ENCODE peak calls at places on chromosomes 5 and 9, in four cellular contexts. One of them, this sample, is unnamed.

GRCh38 chr5:34820593-34820992 is 18.4 kb upstream of the TTC23L start:
- DNase-seq in adipocyte: no peak
- DNase-seq in transverse colon: no peak
- DNase-seq in brain microvascular endothelial cell: no peak
- DNase-seq in this sample: no peak

GRCh38 chr5:122907238-122907637 is 61.8 kb downstream of the SNX24 start:
- DNase-seq in adipocyte: peak; percentile 65
- DNase-seq in transverse colon: no peak
- DNase-seq in brain microvascular endothelial cell: peak; percentile 24
- DNase-seq in this sample: no peak

GRCh38 chr5:127313847-127314473 is 23.4 kb downstream of the MEGF10 start:
- DNase-seq in adipocyte: no peak
- DNase-seq in transverse colon: peak; percentile 72
- DNase-seq in brain microvascular endothelial cell: peak; percentile 62
- DNase-seq in this sample: peak; percentile 21

GRCh38 chr5:136724161-136724560 is 358.8 kb upstream of the TRPC7 start:
- DNase-seq in adipocyte: no peak
- DNase-seq in transverse colon: no peak
- DNase-seq in brain microvascular endothelial cell: no peak
- DNase-seq in this sample: no peak

GRCh38 chr5:115377468-115378217 is 81.2 kb upstream of the CCDC112 start:
- DNase-seq in adipocyte: peak; percentile 89
- DNase-seq in transverse colon: no peak
- DNase-seq in brain microvascular endothelial cell: peak; percentile 69
- DNase-seq in this sample: no peak

GRCh38 chr9:69546265-69546664 is 125.9 kb downstream of the APBA1 start:
- DNase-seq in adipocyte: no peak
- DNase-seq in transverse colon: peak; percentile 22
- DNase-seq in brain microvascular endothelial cell: no peak
- DNase-seq in this sample: peak; percentile 41

GRCh38 chr5:55533806-55534435 is 843 bp downstream of the PLPP1 start:
- DNase-seq in adipocyte: peak; percentile 40
- DNase-seq in transverse colon: peak; percentile 53
- DNase-seq in brain microvascular endothelial cell: peak; percentile 44
- DNase-seq in this sample: no peak

GRCh38 chr9:33025572-33026347 is 687 bp downstream of the DNAJA1 start:
- DNase-seq in adipocyte: peak; percentile 79
- DNase-seq in transverse colon: peak; percentile 73
- DNase-seq in brain microvascular endothelial cell: peak; percentile 24
- DNase-seq in this sample: peak; percentile 96

GRCh38 chr9:2132484-2133082 is 117.4 kb downstream of the SMARCA2 start:
- DNase-seq in adipocyte: peak; percentile 71
- DNase-seq in transverse colon: no peak
- DNase-seq in brain microvascular endothelial cell: no peak
- DNase-seq in this sample: peak; percentile 12

GRCh38 chr5:124920909-124921666 is 174.6 kb upstream of the ZNF608 start:
- DNase-seq in adipocyte: no peak
- DNase-seq in transverse colon: no peak
- DNase-seq in brain microvascular endothelial cell: no peak
- DNase-seq in this sample: no peak

GRCh38 chr5:17185776-17186175 is 31.7 kb upstream of the BASP1 start:
- DNase-seq in adipocyte: peak; percentile 96
- DNase-seq in transverse colon: peak; percentile 27
- DNase-seq in brain microvascular endothelial cell: peak; percentile 79
- DNase-seq in this sample: no peak

GRCh38 chr9:112747094-112747493 is 3.5 kb upstream of the SNX30 start:
- DNase-seq in adipocyte: no peak
- DNase-seq in transverse colon: no peak
- DNase-seq in brain microvascular endothelial cell: no peak
- DNase-seq in this sample: no peak

GRCh38 chr5:69007726-69008368 is 86.0 kb upstream of the SLC30A5 start:
- DNase-seq in adipocyte: peak; percentile 72
- DNase-seq in transverse colon: peak; percentile 72
- DNase-seq in brain microvascular endothelial cell: peak; percentile 56
- DNase-seq in this sample: peak; percentile 66

GRCh38 chr5:177607452-177608192 is 7.7 kb downstream of the B4GALT7 start:
- DNase-seq in adipocyte: peak; percentile 85
- DNase-seq in transverse colon: peak; percentile 83
- DNase-seq in brain microvascular endothelial cell: peak; percentile 84
- DNase-seq in this sample: peak; percentile 94

GRCh38 chr9:72046593-72047456 is 13.6 kb downstream of the C9orf57 start:
- DNase-seq in adipocyte: no peak
- DNase-seq in transverse colon: no peak
- DNase-seq in brain microvascular endothelial cell: no peak
- DNase-seq in this sample: no peak

GRCh38 chr9:112819635-112820496 is 69.3 kb downstream of the SNX30 start:
- DNase-seq in adipocyte: peak; percentile 74
- DNase-seq in transverse colon: peak; percentile 22
- DNase-seq in brain microvascular endothelial cell: peak; percentile 59
- DNase-seq in this sample: peak; percentile 56

GRCh38 chr5:58764199-58764598 is 181.3 kb downstream of the RAB3C start:
- DNase-seq in adipocyte: no peak
- DNase-seq in transverse colon: no peak
- DNase-seq in brain microvascular endothelial cell: no peak
- DNase-seq in this sample: no peak

GRCh38 chr9:122248448-122248865 is 16.2 kb downstream of the RBM18 start:
- DNase-seq in adipocyte: no peak
- DNase-seq in transverse colon: no peak
- DNase-seq in brain microvascular endothelial cell: no peak
- DNase-seq in this sample: no peak

GRCh38 chr5:127316013-127316412 is 25.4 kb downstream of the MEGF10 start:
- DNase-seq in adipocyte: no peak
- DNase-seq in transverse colon: peak; percentile 35
- DNase-seq in brain microvascular endothelial cell: no peak
- DNase-seq in this sample: no peak

GRCh38 chr5:135705230-135705631 is 126.4 kb upstream of the CXCL14 start:
- DNase-seq in adipocyte: no peak
- DNase-seq in transverse colon: no peak
- DNase-seq in brain microvascular endothelial cell: no peak
- DNase-seq in this sample: no peak

DNA sequence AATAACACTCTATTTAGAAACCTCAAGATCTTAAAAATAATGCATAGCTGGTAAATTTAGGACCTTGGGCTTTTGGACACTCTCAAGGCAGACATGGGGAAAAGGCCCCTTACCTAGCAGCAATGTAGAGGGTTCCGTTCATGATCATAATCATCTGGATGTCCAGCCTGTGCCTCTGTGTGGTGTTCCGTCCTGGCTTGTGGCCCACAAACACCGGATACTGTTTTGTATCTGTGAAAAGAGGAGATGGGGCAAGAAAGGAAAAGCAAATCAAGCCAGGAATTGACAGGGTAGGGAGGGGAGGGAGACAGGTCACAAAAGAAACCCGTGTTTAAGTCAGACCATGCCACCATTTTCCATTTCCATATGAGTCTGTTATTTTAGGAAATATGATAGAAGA is 72.5 kb downstream of the SEMA6A start:
- DNase-seq in adipocyte: no peak
- DNase-seq in transverse colon: no peak
- DNase-seq in brain microvascular endothelial cell: no peak
- DNase-seq in this sample: no peak
- H3K36me3 ChIP-seq in adipocyte: no peaks in the 10 kb centered on the region
- H3K36me3 ChIP-seq in transverse colon: no peaks in the 10 kb centered on the region
- H3K36me3 ChIP-seq in brain microvascular endothelial cell: no peaks in the 10 kb centered on the region
- H3K36me3 ChIP-seq in this sample: peaks cover 43% of the 10 kb centered on the region

GRCh38 chr9:131422241-131422792 is 28.4 kb downstream of the PRRC2B start:
- DNase-seq in adipocyte: no peak
- DNase-seq in transverse colon: no peak
- DNase-seq in brain microvascular endothelial cell: no peak
- DNase-seq in this sample: peak; percentile 42
- H3K36me3 ChIP-seq in adipocyte: no peaks in the 10 kb centered on the region
- H3K36me3 ChIP-seq in transverse colon: no peaks in the 10 kb centered on the region
- H3K36me3 ChIP-seq in brain microvascular endothelial cell: peaks cover 8% of the 10 kb centered on the region
- H3K36me3 ChIP-seq in this sample: peaks cover 3% of the 10 kb centered on the region

DNA sequence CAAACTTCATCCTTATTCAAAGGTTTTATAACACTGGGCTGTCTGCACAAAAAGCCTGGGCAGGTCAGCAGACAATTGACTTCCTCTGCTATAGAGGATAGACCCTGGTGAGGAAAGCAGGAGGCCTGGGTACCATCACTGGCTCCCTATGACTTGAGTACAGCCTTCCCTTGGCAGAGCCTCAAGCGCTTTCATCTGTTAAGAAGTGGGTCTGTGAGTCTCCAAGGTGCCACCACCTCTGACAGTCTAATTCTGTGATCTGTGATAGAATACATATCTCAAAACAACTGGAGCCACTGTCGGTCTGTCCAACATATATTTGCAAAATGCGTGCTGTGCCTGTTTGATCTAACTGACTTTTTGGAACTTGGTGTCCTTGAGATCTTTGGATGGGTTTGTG is 52.2 kb downstream of the C9orf152 start:
- DNase-seq in adipocyte: no peak
- DNase-seq in transverse colon: no peak
- DNase-seq in brain microvascular endothelial cell: no peak
- DNase-seq in this sample: no peak
- H3K36me3 ChIP-seq in adipocyte: peaks cover 40% of the 10 kb centered on the region
- H3K36me3 ChIP-seq in transverse colon: no peaks in the 10 kb centered on the region
- H3K36me3 ChIP-seq in brain microvascular endothelial cell: peaks cover 21% of the 10 kb centered on the region
- H3K36me3 ChIP-seq in this sample: no peaks in the 10 kb centered on the region

GRCh38 chr5:140403613-140404012 is 2.0 kb downstream of the ANKHD1 start:
- DNase-seq in adipocyte: no peak
- DNase-seq in transverse colon: no peak
- DNase-seq in brain microvascular endothelial cell: no peak
- DNase-seq in this sample: no peak
- H3K36me3 ChIP-seq in adipocyte: peaks cover 4% of the 10 kb centered on the region
- H3K36me3 ChIP-seq in transverse colon: no peaks in the 10 kb centered on the region
- H3K36me3 ChIP-seq in brain microvascular endothelial cell: no peaks in the 10 kb centered on the region
- H3K36me3 ChIP-seq in this sample: no peaks in the 10 kb centered on the region

DNA sequence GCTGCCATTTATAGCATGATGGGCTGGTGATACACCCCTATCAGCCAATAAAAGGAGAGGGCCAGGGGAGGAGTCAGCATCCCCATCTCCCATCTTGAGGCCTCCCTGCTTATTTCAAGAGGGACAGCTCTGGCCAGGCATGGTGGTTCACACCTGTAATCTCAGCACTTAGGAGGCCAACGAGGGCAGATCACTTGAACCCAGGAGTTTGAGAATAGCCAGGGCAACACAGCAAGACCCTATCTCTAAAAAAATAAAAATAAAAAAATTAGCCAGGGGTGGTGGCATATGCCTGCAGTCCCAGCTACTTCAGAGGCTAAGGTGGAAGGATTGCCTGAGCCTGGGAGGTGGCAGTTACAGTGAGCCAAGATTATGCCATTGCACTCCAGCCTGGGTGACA is 9.8 kb downstream of the REXO4 start:
- DNase-seq in adipocyte: no peak
- DNase-seq in transverse colon: no peak
- DNase-seq in brain microvascular endothelial cell: no peak
- DNase-seq in this sample: no peak
- H3K36me3 ChIP-seq in adipocyte: peaks cover 68% of the 10 kb centered on the region
- H3K36me3 ChIP-seq in transverse colon: no peaks in the 10 kb centered on the region
- H3K36me3 ChIP-seq in brain microvascular endothelial cell: peaks cover 51% of the 10 kb centered on the region
- H3K36me3 ChIP-seq in this sample: peaks cover 30% of the 10 kb centered on the region

DNA sequence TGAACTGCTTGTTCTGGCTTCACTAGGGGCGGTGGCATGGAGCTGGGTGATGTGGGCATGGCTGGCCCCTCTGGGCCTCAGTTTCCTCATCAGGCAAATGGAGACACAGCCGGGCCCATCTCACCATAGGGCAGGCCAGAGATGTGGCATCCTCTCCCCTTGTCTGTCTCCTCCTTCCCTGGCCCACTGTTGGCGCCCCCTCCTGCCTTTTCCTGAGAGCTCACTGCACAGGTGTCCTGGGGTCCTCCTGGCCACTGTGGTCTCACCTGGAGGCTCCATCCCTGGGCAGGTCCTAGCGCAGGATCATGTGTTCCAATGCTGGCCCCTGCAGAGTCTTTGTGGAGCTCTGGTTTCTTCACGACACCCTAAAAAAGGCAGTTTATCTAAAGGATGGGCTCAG is 53.5 kb downstream of the NEK6 start:
- DNase-seq in adipocyte: no peak
- DNase-seq in transverse colon: no peak
- DNase-seq in brain microvascular endothelial cell: no peak
- DNase-seq in this sample: peak; percentile 77
- H3K36me3 ChIP-seq in adipocyte: peaks cover 77% of the 10 kb centered on the region
- H3K36me3 ChIP-seq in transverse colon: no peaks in the 10 kb centered on the region
- H3K36me3 ChIP-seq in brain microvascular endothelial cell: peaks cover 46% of the 10 kb centered on the region
- H3K36me3 ChIP-seq in this sample: no peaks in the 10 kb centered on the region